ENCODE peak calls at places on chromosome 16, in seven cellular contexts. Y, A, U, N, Q, X and E are unnamed samples.
A peak's percentile ranks its signal among the peaks of the same experiment; 100 is the strongest.

GRCh38 chr16:57591086-57591869 is 37.2 kb upstream of the ADGRG1 start:
- DNase-seq in Y (peak; percentile 33), A (peak; percentile 65), U (no peak), N (no peak), Q (peak; percentile 81), X (peak; percentile 56), E (peak; percentile 80)

GRCh38 chr16:4548124-4548523 is 8.0 kb upstream of the C16orf96 start:
- DNase-seq in Y (no peak), A (no peak), U (no peak), N (no peak), Q (no peak), X (no peak), E (no peak)

GRCh38 chr16:21628772-21629171 is 23.6 kb downstream of the IGSF6 start:
- DNase-seq in Y (no peak), A (no peak), U (no peak), N (no peak), Q (no peak), X (no peak), E (no peak)

GRCh38 chr16:49474741-49475140 is 101.1 kb downstream of the C16orf78 start:
- DNase-seq in Y (no peak), A (no peak), U (no peak), N (no peak), Q (no peak), X (no peak), E (no peak)

GRCh38 chr16:87227651-87228015 is 89.6 kb downstream of the C16orf95 start:
- DNase-seq in Y (no peak), A (peak; percentile 47), U (no peak), N (no peak), Q (no peak), X (no peak), E (no peak)

GRCh38 chr16:64085291-64085690 is 1036.6 kb downstream of the CDH11 start:
- DNase-seq in Y (no peak), A (no peak), U (no peak), N (no peak), Q (no peak), X (no peak), E (no peak)

GRCh38 chr16:21645261-21645721 is 7.1 kb downstream of the IGSF6 start:
- DNase-seq in Y (no peak), A (no peak), U (no peak), N (no peak), Q (no peak), X (no peak), E (no peak)

GRCh38 chr16:58537124-58537906 is 22.0 kb downstream of the SETD6 start:
- DNase-seq in Y (no peak), A (no peak), U (no peak), N (no peak), Q (no peak), X (no peak), E (no peak)

GRCh38 chr16:20610192-20610891 is 34.2 kb upstream of the ACSM2B start:
- DNase-seq in Y (peak; percentile 83), A (no peak), U (peak; percentile 95), N (no peak), Q (no peak), X (no peak), E (no peak)

GRCh38 chr16:86758932-86759331 is 180.6 kb downstream of the FOXL1 start:
- DNase-seq in Y (no peak), A (no peak), U (no peak), N (no peak), Q (no peak), X (no peak), E (no peak)

GRCh38 chr16:79628501-79628975 is 28.0 kb upstream of the MAF start:
- DNase-seq in Y (no peak), A (no peak), U (no peak), N (no peak), Q (no peak), X (peak; percentile 56), E (no peak)

GRCh38 chr16:57855188-57855587 is 52.9 kb upstream of the KIFC3 start:
- DNase-seq in Y (no peak), A (no peak), U (no peak), N (no peak), Q (no peak), X (no peak), E (no peak)

GRCh38 chr16:53695070-53695469 is 8.6 kb downstream of the RPGRIP1L start:
- DNase-seq in Y (no peak), A (no peak), U (no peak), N (no peak), Q (no peak), X (no peak), E (no peak)

GRCh38 chr16:20904507-20905079 is 4.0 kb downstream of the LYRM1 start:
- DNase-seq in Y (no peak), A (no peak), U (no peak), N (no peak), Q (no peak), X (no peak), E (no peak)

GRCh38 chr16:500699-501098 is 26.8 kb upstream of the CAPN15 start:
- DNase-seq in Y (no peak), A (peak; percentile 53), U (no peak), N (no peak), Q (no peak), X (no peak), E (no peak)

GRCh38 chr16:87834668-87835473 is 34.4 kb downstream of the SLC7A5 start:
- DNase-seq in Y (no peak), A (peak; percentile 52), U (no peak), N (no peak), Q (no peak), X (no peak), E (no peak)

GRCh38 chr16:85017151-85017550 is 5.8 kb upstream of the ZDHHC7 start:
- DNase-seq in Y (no peak), A (no peak), U (no peak), N (no peak), Q (no peak), X (no peak), E (no peak)

GRCh38 chr16:1026057-1026783 is 44.6 kb downstream of the SOX8 start:
- DNase-seq in Y (no peak), A (no peak), U (no peak), N (no peak), Q (no peak), X (no peak), E (no peak)

GRCh38 chr16:11320170-11320569 is 25.1 kb upstream of the RMI2 start:
- DNase-seq in Y (no peak), A (no peak), U (no peak), N (no peak), Q (no peak), X (no peak), E (no peak)

GRCh38 chr16:4660454-4661007 is 32.8 kb upstream of the NUDT16L1 start:
- DNase-seq in Y (no peak), A (peak; percentile 55), U (no peak), N (peak; percentile 44), Q (no peak), X (peak; percentile 46), E (no peak)

GRCh38 chr16:79599256-79599836 is 1.2 kb downstream of the MAF start:
- DNase-seq in Y (no peak), A (peak; percentile 47), U (no peak), N (no peak), Q (no peak), X (no peak), E (no peak)

GRCh38 chr16:23068337-23068736 is 80.9 kb downstream of the USP31 start:
- DNase-seq in Y (no peak), A (no peak), U (no peak), N (no peak), Q (no peak), X (no peak), E (no peak)

GRCh38 chr16:180101-180920 is at the start of gene HBQ1:
- DNase-seq in Y (no peak), A (peak; percentile 24), U (no peak), N (no peak), Q (peak; percentile 71), X (peak; percentile 11), E (no peak)

GRCh38 chr16:69483611-69484010 is 59.2 kb downstream of the CYB5B start:
- DNase-seq in Y (no peak), A (no peak), U (no peak), N (no peak), Q (no peak), X (no peak), E (no peak)